ENCODE peak calls at places on chromosomes 1 and 21, in seven cellular contexts. E, V, W, Z, D, S and F are unnamed samples.

GRCh38 chr1:39154553-39155361 is 49.7 kb upstream of the MACF1 start:
- DNase-seq in W (no peak), E (no peak), V (no peak), S (peak), Z (peak), D (peak), F (no peak)

GRCh38 chr1:7209340-7209739 is 424.1 kb downstream of the CAMTA1 start:
- DNase-seq in E (no peak), S (no peak), Z (no peak), D (peak), V (no peak), W (no peak), F (no peak)

GRCh38 chr1:2847086-2847850 is 45.8 kb upstream of the TTC34 start:
- DNase-seq in Z (no peak), V (peak), D (no peak), E (peak), S (no peak), W (peak), F (no peak)

GRCh38 chr1:227946624-227947424 is 908 bp downstream of the WNT9A start:
- DNase-seq in E (peak), V (peak), W (peak), D (peak), S (no peak), Z (peak), F (peak)

GRCh38 chr1:30817083-30817450 is 59.5 kb upstream of the LAPTM5 start:
- DNase-seq in S (no peak), Z (no peak), V (no peak), E (no peak), D (no peak), W (no peak), F (no peak)

GRCh38 chr1:39996396-39997004 is 41.6 kb downstream of the MFSD2A start:
- DNase-seq in S (no peak), V (no peak), D (no peak), Z (no peak), E (no peak), W (no peak), F (no peak)

GRCh38 chr1:154493276-154493675 is 8.7 kb upstream of the TDRD10 start:
- DNase-seq in Z (no peak), S (no peak), D (no peak), V (no peak), E (no peak), W (peak), F (no peak)

GRCh38 chr1:106225406-106225805 is 831.1 kb upstream of the PRMT6 start:
- DNase-seq in W (no peak), D (no peak), Z (peak), E (no peak), S (no peak), V (no peak), F (no peak)

GRCh38 chr1:52305417-52306226 is 60.4 kb downstream of the CC2D1B start:
- DNase-seq in E (no peak), W (no peak), V (no peak), D (peak), S (no peak), Z (no peak), F (no peak)

GRCh38 chr1:212981025-212981495 is 30.7 kb downstream of the VASH2 start:
- DNase-seq in D (peak), V (peak), S (no peak), E (peak), W (no peak), Z (no peak), F (no peak)

GRCh38 chr21:41429925-41430491 is 4.0 kb downstream of the MX1 start:
- DNase-seq in S (no peak), D (no peak), V (no peak), Z (no peak), E (no peak), W (no peak), F (no peak)

GRCh38 chr1:246734861-246735260 is 10.7 kb downstream of the SCCPDH start:
- DNase-seq in D (no peak), V (no peak), Z (no peak), W (no peak), E (no peak), S (no peak), F (no peak)

GRCh38 chr1:246735735-246736134 is 11.5 kb downstream of the SCCPDH start:
- DNase-seq in E (no peak), S (no peak), V (no peak), Z (peak), W (no peak), D (no peak), F (no peak)

GRCh38 chr1:246728311-246728710 is 4.1 kb downstream of the SCCPDH start:
- DNase-seq in D (no peak), S (no peak), W (no peak), Z (no peak), V (no peak), E (no peak), F (no peak)

GRCh38 chr1:246733706-246734105 is 9.5 kb downstream of the SCCPDH start:
- DNase-seq in V (no peak), E (no peak), Z (no peak), W (no peak), S (no peak), D (no peak), F (no peak)
- TF ChIP-seq CTCF in V (no peak), E (no peak), Z (no peak), W (no peak), S (no peak), D (no peak), F (no peak)

GRCh38 chr1:207004931-207005830 is 27.4 kb downstream of the C1orf116 start:
- DNase-seq in S (peak), V (peak), W (no peak), D (peak), Z (peak), E (no peak), F (no peak)
- TF ChIP-seq CTCF in S (peak), V (peak), W (peak), D (peak), Z (peak), E (peak), F (peak)

GRCh38 chr1:179955318-179955638 is 668 bp downstream of the CEP350 start:
- DNase-seq in Z (no peak), S (no peak), W (no peak), E (no peak), V (no peak), D (no peak), F (no peak)

GRCh38 chr1:179954494-179955317 is at the start of gene CEP350:
- DNase-seq in V (peak), W (peak), Z (peak), S (peak), E (peak), D (peak), F (no peak)

GRCh38 chr1:179953974-179954493 is 576 bp upstream of the CEP350 start:
- DNase-seq in Z (no peak), W (no peak), E (no peak), S (no peak), V (no peak), D (no peak), F (no peak)

GRCh38 chr1:179952181-179952580 is 2.4 kb upstream of the CEP350 start:
- DNase-seq in E (no peak), S (no peak), Z (no peak), V (no peak), D (no peak), W (no peak), F (no peak)

DNA sequence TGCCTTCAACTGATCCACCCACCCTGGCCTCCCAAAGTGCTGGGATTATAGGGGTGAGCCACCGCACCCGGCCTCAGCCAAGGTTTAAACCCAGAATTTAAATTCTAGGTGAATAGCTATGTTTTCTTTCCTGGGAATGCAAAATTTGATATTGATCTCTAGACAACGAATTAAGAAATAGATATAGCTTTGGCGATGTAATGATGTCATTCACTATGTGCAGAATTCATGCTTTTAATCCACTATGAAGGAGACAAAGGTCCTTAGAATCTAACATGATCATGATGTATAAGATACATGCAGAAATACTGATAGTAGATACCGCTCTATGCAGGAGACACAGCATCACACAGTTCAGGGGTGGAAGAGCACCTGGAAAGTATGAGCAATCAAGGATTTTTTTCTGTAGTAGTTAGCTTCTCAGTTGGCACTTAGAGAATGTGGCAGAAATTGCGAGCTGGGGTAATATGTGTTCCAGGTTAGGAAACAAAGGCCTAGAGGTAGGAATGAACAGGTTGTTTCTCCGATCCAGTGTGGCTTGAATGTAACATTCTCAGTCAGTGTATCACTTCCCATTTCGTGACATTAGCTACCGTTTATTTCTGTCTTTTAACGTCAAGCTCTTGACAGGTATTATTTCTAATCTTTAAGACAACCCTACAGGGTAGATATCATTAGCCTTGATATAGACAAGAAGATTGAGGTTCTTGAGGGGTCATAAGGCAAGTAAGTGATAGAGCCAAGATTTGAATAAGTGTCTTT is 3.0 kb upstream of the CEP350 start:
- DNase-seq in Z (no peak), W (no peak), S (no peak), V (no peak), E (no peak), D (no peak), F (no peak)
- TF ChIP-seq CTCF in Z (no peak), W (no peak), S (no peak), V (no peak), E (no peak), D (no peak), F (no peak)

DNA sequence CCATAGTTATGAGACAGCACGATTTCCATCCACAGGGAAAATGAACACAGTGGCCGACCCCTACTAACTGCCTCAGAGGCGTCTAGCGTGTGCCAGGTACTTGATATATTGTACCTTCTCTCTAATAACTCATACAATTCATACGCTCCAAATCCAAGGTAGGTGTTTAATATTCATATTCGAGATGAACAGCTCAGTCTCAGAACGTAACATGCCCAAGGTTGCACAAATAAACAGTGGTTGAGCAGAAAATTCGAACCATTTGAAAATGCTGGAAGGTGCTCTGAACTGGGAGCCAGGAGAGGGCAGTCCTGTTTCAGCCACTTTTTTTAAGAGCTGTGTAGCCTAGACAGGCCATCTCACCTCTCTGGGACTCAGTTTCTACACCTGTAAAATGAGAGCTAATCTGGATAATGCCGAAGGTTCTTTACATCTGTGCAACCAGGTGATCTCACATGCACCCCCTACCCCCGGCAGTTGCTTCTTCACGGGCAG is 7.9 kb downstream of the SLC45A3 start:
- DNase-seq in E (no peak), V (no peak), W (no peak), S (no peak), D (no peak), Z (no peak), F (no peak)
- TF ChIP-seq CTCF in E (no peak), V (peak), W (no peak), S (no peak), D (no peak), Z (peak), F (no peak)

DNA sequence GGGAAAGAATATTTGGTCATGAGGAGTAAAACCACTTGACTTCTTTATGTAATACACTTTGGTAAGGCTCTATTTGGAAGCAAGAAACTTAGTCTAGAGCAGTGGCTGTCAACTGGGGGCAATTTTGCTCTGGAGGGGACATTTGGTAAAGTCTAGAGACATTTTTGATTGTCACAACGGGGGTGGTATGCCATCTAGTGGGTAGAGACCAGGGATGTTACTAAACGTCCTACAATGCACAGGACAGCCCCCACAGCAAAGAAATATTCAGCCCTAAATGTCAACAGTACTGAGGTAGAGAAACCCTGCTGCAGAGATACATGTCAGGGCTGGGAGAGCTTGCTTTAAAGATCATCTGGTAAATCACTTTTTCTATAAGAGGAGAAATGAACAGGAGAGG is 13.5 kb downstream of the FUCA1 start:
- DNase-seq in V (no peak), D (no peak), Z (no peak), E (no peak), W (no peak), S (no peak), F (no peak)
- TF ChIP-seq CTCF in V (no peak), D (peak), Z (peak), E (peak), W (no peak), S (no peak), F (peak)

GRCh38 chr1:160827418-160827817 is 31.4 kb downstream of the LY9 start:
- DNase-seq in V (no peak), E (no peak), Z (peak), D (no peak), W (no peak), S (no peak), F (no peak)

GRCh38 chr1:160818207-160818935 is 22.4 kb downstream of the LY9 start:
- DNase-seq in D (no peak), Z (no peak), S (no peak), W (no peak), E (no peak), V (no peak), F (no peak)

GRCh38 chr1:160826546-160826945 is 30.6 kb downstream of the LY9 start:
- DNase-seq in W (no peak), S (no peak), V (no peak), E (no peak), Z (peak), D (no peak), F (no peak)

GRCh38 chr1:160819186-160819585 is 23.2 kb downstream of the LY9 start:
- DNase-seq in V (no peak), Z (no peak), D (no peak), S (no peak), W (no peak), E (no peak), F (no peak)

DNA sequence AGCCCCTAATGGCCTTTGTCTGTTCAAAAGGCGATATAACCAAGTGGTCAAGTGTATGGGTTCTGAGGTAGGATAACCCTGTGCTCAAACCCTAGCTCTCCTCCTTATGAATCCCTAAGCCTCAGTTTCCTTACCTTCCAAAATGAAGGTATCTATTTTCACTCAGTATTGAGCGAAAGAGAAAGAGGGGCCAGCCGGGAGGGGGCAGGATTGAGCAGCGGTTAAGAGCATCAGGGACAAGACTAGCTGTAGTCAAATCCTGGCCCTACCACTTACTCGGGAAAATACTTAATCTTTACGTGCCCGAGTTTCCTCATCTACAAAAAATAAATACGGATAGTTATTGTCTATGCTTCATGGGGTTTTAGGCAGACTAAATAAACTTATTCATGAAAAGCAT is 25.7 kb downstream of the LY9 start:
- DNase-seq in W (no peak), Z (no peak), V (no peak), D (no peak), E (no peak), S (no peak), F (no peak)
- TF ChIP-seq CTCF in W (no peak), Z (peak), V (no peak), D (peak), E (no peak), S (no peak), F (no peak)

DNA sequence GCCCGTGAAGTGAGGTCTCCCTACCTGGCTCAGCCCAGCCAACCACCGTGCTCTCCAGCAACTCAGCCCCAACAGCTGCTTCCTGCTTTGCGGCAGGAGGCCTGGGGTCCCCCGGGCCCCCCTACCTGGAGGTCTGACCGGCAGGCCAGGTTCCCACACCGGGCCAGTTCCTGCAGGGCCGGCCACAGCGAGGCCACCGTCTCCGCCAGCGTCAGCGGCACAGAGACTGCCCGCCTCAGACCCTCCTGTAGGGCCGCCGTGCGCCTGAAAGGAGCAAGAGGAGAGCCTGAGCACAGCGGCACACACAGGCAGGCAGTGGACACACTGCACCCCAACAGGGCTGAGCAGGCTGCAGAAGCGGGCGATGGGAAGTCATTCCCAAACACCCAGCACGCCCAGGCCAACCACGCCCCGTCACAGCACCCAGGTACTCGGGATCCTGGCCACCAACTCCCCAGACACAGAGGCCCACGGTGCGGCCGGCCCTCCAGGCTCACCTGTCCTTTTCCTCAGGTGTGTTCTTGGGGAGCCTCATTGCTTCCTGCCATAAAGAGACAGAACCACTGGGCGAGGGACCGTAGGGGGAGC is 16.9 kb downstream of the FTCD start:
- DNase-seq in D (no peak), S (no peak), Z (no peak), W (no peak), E (no peak), V (no peak), F (no peak)
- TF ChIP-seq CTCF in D (no peak), S (no peak), Z (no peak), W (no peak), E (no peak), V (no peak), F (no peak)